ENCODE peak calls at places on chromosomes 6 and 20, in four cellular contexts. G is naive thymus-derived CD4-positive, alpha-beta T cell; U is CD4-positive, alpha-beta memory T cell; W is caudate nucleus. L is an unnamed sample.

GRCh38 chr6:138087549-138087948 is 19.7 kb downstream of the PERP start:
- DNase-seq in G (no peak), W (no peak), U (no peak), L (no peak)

GRCh38 chr20:63087872-63088680 is 81.3 kb upstream of the BHLHE23 start:
- DNase-seq in U (no peak), G (no peak), W (no peak), L (no peak)

GRCh38 chr6:157209865-157210530 is 113.3 kb downstream of the TMEM242 start:
- DNase-seq in G (no peak), W (no peak), U (no peak), L (no peak)

GRCh38 chr20:59141818-59142581 is 21.6 kb upstream of the ZNF831 start:
- DNase-seq in W (no peak), G (no peak), U (no peak), L (no peak)

GRCh38 chr6:11732036-11732545 is 46.5 kb downstream of the ADTRP start:
- DNase-seq in G (no peak), U (no peak), W (no peak), L (peak; percentile 57)

GRCh38 chr20:34663213-34663943 is 13.5 kb downstream of the PIGU start:
- DNase-seq in U (no peak), W (no peak), G (no peak), L (no peak)

GRCh38 chr6:75236630-75237029 is 7.0 kb downstream of the COX7A2 start:
- DNase-seq in U (no peak), G (no peak), W (no peak), L (no peak)

GRCh38 chr6:99993146-99993532 is 884 bp downstream of the MCHR2 start:
- DNase-seq in G (no peak), W (no peak), U (no peak), L (no peak)

GRCh38 chr20:16286601-16287000 is 286.6 kb downstream of the KIF16B start:
- DNase-seq in G (no peak), U (no peak), W (no peak), L (no peak)

GRCh38 chr6:4434655-4435054 is 299.3 kb upstream of the ECI2 start:
- DNase-seq in U (no peak), W (no peak), G (no peak), L (no peak)

GRCh38 chr20:22470620-22471026 is 113.7 kb downstream of the FOXA2 start:
- DNase-seq in U (no peak), G (no peak), W (no peak), L (no peak)

GRCh38 chr20:17674722-17675518 is 7.1 kb downstream of the RRBP1 start:
- DNase-seq in W (no peak), G (no peak), U (no peak), L (no peak)

GRCh38 chr20:63973160-63973479 is 3.4 kb upstream of the ZNF512B start:
- DNase-seq in U (no peak), W (no peak), G (no peak), L (no peak)

GRCh38 chr6:4687989-4688947 is 87.9 kb upstream of the CDYL start:
- DNase-seq in U (no peak), G (no peak), W (no peak), L (no peak)

GRCh38 chr6:106773956-106774629 is 144.7 kb downstream of the QRSL1 start:
- DNase-seq in G (no peak), W (no peak), U (no peak), L (no peak)

GRCh38 chr6:7899046-7899888 is 11.3 kb downstream of the TXNDC5 start:
- DNase-seq in W (no peak), G (no peak), U (no peak), L (peak; percentile 8)

GRCh38 chr20:45347936-45348809 is at the start of gene SDC4:
- DNase-seq in U (peak; percentile 50), W (no peak), G (no peak), L (peak; percentile 51)

GRCh38 chr20:38152175-38153010 is 12.7 kb downstream of the TGM2 start:
- DNase-seq in U (no peak), G (no peak), W (no peak), L (no peak)

GRCh38 chr6:149127212-149127611 is 190.3 kb upstream of the TAB2 start:
- DNase-seq in G (no peak), W (no peak), U (no peak), L (no peak)

GRCh38 chr6:34142599-34142998 is 3.3 kb downstream of the GRM4 start:
- DNase-seq in G (no peak), U (no peak), W (peak; percentile 50), L (no peak)

GRCh38 chr6:53035549-53036213 is 29.5 kb upstream of the FBXO9 start:
- DNase-seq in W (no peak), U (no peak), G (no peak), L (no peak)

GRCh38 chr20:49024220-49024619 is 21.9 kb upstream of the CSE1L start:
- DNase-seq in U (no peak), G (no peak), W (no peak), L (no peak)

GRCh38 chr20:43767686-43768474 is 41.1 kb upstream of the GTSF1L start:
- DNase-seq in W (no peak), G (no peak), U (no peak), L (no peak)

GRCh38 chr6:129493396-129493902 is 216.5 kb downstream of the ARHGAP18 start:
- DNase-seq in W (no peak), U (no peak), G (no peak), L (no peak)

GRCh38 chr6:118869894-118870665 is 23.9 kb upstream of the ASF1A start:
- DNase-seq in W (no peak), U (no peak), G (no peak), L (no peak)

GRCh38 chr20:22411568-22412450 is 172.6 kb downstream of the FOXA2 start:
- DNase-seq in G (no peak), U (no peak), W (no peak), L (no peak)

GRCh38 chr6:52063584-52064400 is 23.6 kb downstream of the PKHD1 start:
- DNase-seq in U (peak; percentile 59), W (no peak), G (peak; percentile 48), L (no peak)

GRCh38 chr20:50762435-50763201 is 31.2 kb downstream of the PARD6B start:
- DNase-seq in W (peak; percentile 39), U (no peak), G (no peak), L (peak; percentile 70)

GRCh38 chr6:8074213-8074612 is 10.0 kb upstream of the BLOC1S5 start:
- DNase-seq in U (no peak), G (no peak), W (no peak), L (no peak)

GRCh38 chr6:116392158-116393032 is 21.6 kb downstream of the DSE start:
- DNase-seq in U (peak; percentile 42), G (no peak), W (no peak), L (no peak)

GRCh38 chr6:124854338-124854922 is 107.8 kb upstream of the RNF217 start:
- DNase-seq in U (no peak), W (no peak), G (no peak), L (no peak)

GRCh38 chr20:32672982-32673727 is 586 bp downstream of the C20orf203 start:
- DNase-seq in W (no peak), G (no peak), U (no peak), L (no peak)
- H3K27ac ChIP-seq in W (peak overlapping the region; percentile 67), G (no peak overlapping the region), U (no peak overlapping the region), L (peak overlapping the region; percentile 77)

DNA sequence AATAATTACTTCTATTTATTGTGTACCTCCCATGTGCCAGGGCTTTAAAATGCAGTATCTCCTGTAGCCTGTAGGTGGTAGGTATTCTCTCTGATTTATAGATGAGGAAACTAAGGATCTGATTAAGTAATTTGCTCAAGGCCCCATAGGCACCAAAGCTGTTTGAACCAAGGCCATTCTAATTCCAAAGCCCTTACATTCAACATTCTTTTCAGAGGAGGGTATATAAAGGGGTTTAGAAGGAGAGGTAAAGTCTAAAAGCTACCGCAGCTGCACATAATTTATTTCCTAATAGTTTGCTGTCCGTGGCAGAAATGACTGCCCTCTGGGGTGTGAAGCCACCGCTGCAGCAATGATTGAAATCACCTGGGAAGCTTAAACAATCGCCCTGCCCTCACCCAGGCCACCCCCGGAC is 95.0 kb upstream of the FAM8A1 start:
- DNase-seq in W (no peak), G (no peak), U (no peak), L (no peak)
- H3K27ac ChIP-seq in W (no peak overlapping the region), G (no peak overlapping the region), U (no peak overlapping the region), L (no peak overlapping the region)

GRCh38 chr6:56714982-56715456 is 72.3 kb upstream of the DST start:
- DNase-seq in G (no peak), W (no peak), U (no peak), L (no peak)
- H3K27ac ChIP-seq in G (no peak overlapping the region), W (no peak overlapping the region), U (no peak overlapping the region), L (peak overlapping the region; percentile 68)

GRCh38 chr6:35343092-35343834 is 905 bp downstream of the PPARD start:
- DNase-seq in G (no peak), W (no peak), U (peak; percentile 26), L (peak; percentile 22)
- H3K27ac ChIP-seq in G (peak overlapping the region; percentile 97), W (peak overlapping the region; percentile 80), U (peak overlapping the region; percentile 86), L (peak overlapping the region; percentile 78)

DNA sequence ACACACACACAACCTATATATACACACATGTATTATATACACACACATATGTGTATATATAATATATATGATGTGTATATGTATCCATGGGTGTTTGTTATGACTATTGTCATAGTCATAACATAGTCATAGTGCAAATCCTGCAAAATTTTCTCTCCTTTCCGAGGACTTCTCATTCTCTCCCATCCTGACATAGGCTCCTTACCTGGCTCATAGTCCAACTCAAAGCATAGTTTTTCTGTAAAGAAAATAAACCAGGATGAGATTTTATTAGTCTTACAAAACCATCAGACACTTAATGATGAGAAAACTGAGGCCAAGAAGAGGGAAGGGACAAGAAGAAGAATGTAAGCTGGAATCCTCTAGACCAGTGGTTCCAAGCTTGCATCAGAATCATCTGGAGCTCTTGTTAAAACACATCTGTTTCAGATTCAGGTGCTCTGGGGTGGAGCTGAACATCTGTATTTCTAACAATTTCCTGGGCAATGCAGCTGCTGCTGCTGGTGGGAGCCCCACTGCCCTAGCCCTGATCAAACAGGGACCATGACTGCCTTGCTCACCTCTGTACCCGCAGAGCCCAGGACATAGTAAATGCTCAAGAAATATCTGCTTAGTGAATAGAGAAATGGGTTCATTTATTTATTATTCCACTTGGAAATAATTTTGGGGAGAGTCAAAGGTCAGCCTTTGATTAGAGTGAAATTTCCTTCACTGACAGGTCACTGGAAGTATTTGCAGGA is 5.3 kb downstream of the TRIM10 start:
- DNase-seq in W (no peak), U (no peak), G (no peak), L (no peak)
- H3K27ac ChIP-seq in W (no peak overlapping the region), U (no peak overlapping the region), G (no peak overlapping the region), L (no peak overlapping the region)

GRCh38 chr6:40139447-40139846 is 205.2 kb upstream of the MOCS1 start:
- DNase-seq in U (no peak), W (no peak), G (no peak), L (no peak)

GRCh38 chr6:40138273-40138720 is 204.0 kb upstream of the MOCS1 start:
- DNase-seq in G (no peak), U (no peak), W (no peak), L (no peak)
- H3K27ac ChIP-seq in G (no peak overlapping the region), U (no peak overlapping the region), W (no peak overlapping the region), L (no peak overlapping the region)

GRCh38 chr6:169887529-169888140 is 136.2 kb downstream of the ERMARD start:
- DNase-seq in G (no peak), U (no peak), W (no peak), L (no peak)
- H3K27ac ChIP-seq in G (no peak overlapping the region), U (no peak overlapping the region), W (no peak overlapping the region), L (no peak overlapping the region)

GRCh38 chr6:145067430-145067829 is 667.9 kb downstream of the EPM2A start:
- DNase-seq in G (no peak), U (no peak), W (no peak), L (no peak)
- H3K27ac ChIP-seq in G (no peak overlapping the region), U (no peak overlapping the region), W (no peak overlapping the region), L (no peak overlapping the region)